ENCODE peak calls at places on chromosomes 1 and 21, in four cellular contexts. One of them, this sample, is unnamed.

GRCh38 chr1:178037510-178038253 is 56.2 kb upstream of the RASAL2 start:
- DNase-seq in WTC11: peak; percentile 85
- DNase-seq in GM12878: no peak
- DNase-seq in HepG2: peak; percentile 67
- DNase-seq in this sample: peak; percentile 67

GRCh38 chr21:39441502-39442475 is 3.8 kb downstream of the LCA5L start:
- DNase-seq in WTC11: peak; percentile 39
- DNase-seq in GM12878: no peak
- DNase-seq in HepG2: peak; percentile 45
- DNase-seq in this sample: peak; percentile 70

GRCh38 chr1:88276158-88276557 is 407.9 kb upstream of the PKN2 start:
- DNase-seq in WTC11: no peak
- DNase-seq in GM12878: no peak
- DNase-seq in HepG2: no peak
- DNase-seq in this sample: no peak

GRCh38 chr1:60149254-60149653 is 75.7 kb upstream of the C1orf87 start:
- DNase-seq in WTC11: no peak
- DNase-seq in GM12878: no peak
- DNase-seq in HepG2: no peak
- DNase-seq in this sample: no peak

GRCh38 chr1:11858968-11859871 is 475 bp upstream of the NPPB start:
- DNase-seq in WTC11: peak; percentile 92
- DNase-seq in GM12878: no peak
- DNase-seq in HepG2: peak; percentile 52
- DNase-seq in this sample: peak; percentile 96

GRCh38 chr1:38891753-38892152 is 10.4 kb upstream of the GJA9 start:
- DNase-seq in WTC11: peak; percentile 59
- DNase-seq in GM12878: no peak
- DNase-seq in HepG2: peak; percentile 61
- DNase-seq in this sample: peak; percentile 66

GRCh38 chr21:26112979-26113378 is 57.6 kb downstream of the APP start:
- DNase-seq in WTC11: no peak
- DNase-seq in GM12878: no peak
- DNase-seq in HepG2: no peak
- DNase-seq in this sample: no peak

GRCh38 chr1:7587726-7588456 is 183.2 kb upstream of the VAMP3 start:
- DNase-seq in WTC11: no peak
- DNase-seq in GM12878: no peak
- DNase-seq in HepG2: no peak
- DNase-seq in this sample: no peak

GRCh38 chr1:201781447-201781846 is 47.5 kb upstream of the IPO9 start:
- DNase-seq in WTC11: no peak
- DNase-seq in GM12878: no peak
- DNase-seq in HepG2: no peak
- DNase-seq in this sample: no peak

GRCh38 chr1:61406467-61406866 is 318.5 kb downstream of the TM2D1 start:
- DNase-seq in WTC11: no peak
- DNase-seq in GM12878: no peak
- DNase-seq in HepG2: no peak
- DNase-seq in this sample: no peak

GRCh38 chr1:174417921-174418320 is 29.8 kb upstream of the GPR52 start:
- DNase-seq in WTC11: no peak
- DNase-seq in GM12878: no peak
- DNase-seq in HepG2: no peak
- DNase-seq in this sample: no peak

GRCh38 chr1:228921473-228921872 is 186.2 kb downstream of the RHOU start:
- DNase-seq in WTC11: no peak
- DNase-seq in GM12878: no peak
- DNase-seq in HepG2: no peak
- DNase-seq in this sample: no peak

GRCh38 chr1:78779831-78780230 is 130.2 kb downstream of the IFI44 start:
- DNase-seq in WTC11: no peak
- DNase-seq in GM12878: no peak
- DNase-seq in HepG2: no peak
- DNase-seq in this sample: no peak

GRCh38 chr1:165137551-165138316 is 218.8 kb downstream of the LMX1A start:
- DNase-seq in WTC11: no peak
- DNase-seq in GM12878: no peak
- DNase-seq in HepG2: peak; percentile 94
- DNase-seq in this sample: no peak

GRCh38 chr1:113871597-113872113 is at the start of gene PTPN22:
- DNase-seq in WTC11: no peak
- DNase-seq in GM12878: peak; percentile 90
- DNase-seq in HepG2: no peak
- DNase-seq in this sample: no peak

GRCh38 chr1:174678657-174679056 is 230.9 kb downstream of the GPR52 start:
- DNase-seq in WTC11: peak; percentile 19
- DNase-seq in GM12878: no peak
- DNase-seq in HepG2: no peak
- DNase-seq in this sample: no peak

GRCh38 chr21:40846057-40846456 is 901 bp downstream of the DSCAM start:
- DNase-seq in WTC11: no peak
- DNase-seq in GM12878: no peak
- DNase-seq in HepG2: no peak
- DNase-seq in this sample: no peak
- TF ChIP-seq NR2C2 in WTC11: no peak
- TF ChIP-seq NR2C2 in GM12878: no peak
- TF ChIP-seq NR2C2 in HepG2: no peak
- TF ChIP-seq NR2C2 in this sample: no peak

GRCh38 chr1:67983867-67984266 is 66.6 kb downstream of the DIRAS3 start:
- DNase-seq in WTC11: no peak
- DNase-seq in GM12878: no peak
- DNase-seq in HepG2: no peak
- DNase-seq in this sample: no peak

GRCh38 chr1:67979532-67979931 is 70.9 kb downstream of the DIRAS3 start:
- DNase-seq in WTC11: no peak
- DNase-seq in GM12878: no peak
- DNase-seq in HepG2: no peak
- DNase-seq in this sample: no peak

GRCh38 chr1:67973061-67973460 is 77.4 kb downstream of the DIRAS3 start:
- DNase-seq in WTC11: no peak
- DNase-seq in GM12878: no peak
- DNase-seq in HepG2: no peak
- DNase-seq in this sample: no peak

GRCh38 chr1:67980028-67980427 is 70.4 kb downstream of the DIRAS3 start:
- DNase-seq in WTC11: no peak
- DNase-seq in GM12878: no peak
- DNase-seq in HepG2: no peak
- DNase-seq in this sample: no peak

DNA sequence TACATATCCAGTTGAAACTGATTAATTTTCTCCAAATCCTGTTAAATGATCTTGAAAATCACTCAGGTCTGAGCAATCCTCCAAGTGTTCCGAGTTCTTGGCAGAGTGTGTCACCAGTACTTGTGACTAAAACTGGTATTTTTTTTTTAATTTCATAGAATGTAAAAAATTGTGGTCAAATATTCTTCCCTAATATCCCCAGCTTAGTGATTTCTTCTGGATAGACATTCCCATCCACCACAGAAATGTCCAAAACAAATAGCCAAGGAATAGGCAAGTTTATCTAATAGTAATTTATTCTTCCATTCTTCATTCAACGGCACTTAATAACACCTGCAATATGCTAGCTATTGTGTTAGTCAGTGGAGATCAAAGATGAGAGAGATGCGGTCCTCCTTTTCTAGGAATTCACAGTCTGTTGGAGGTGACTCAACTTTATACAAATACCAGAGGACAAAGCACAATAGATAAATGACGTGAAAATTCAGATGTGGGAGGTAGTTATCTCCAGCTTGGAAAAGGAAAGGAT is 71.4 kb downstream of the DIRAS3 start:
- DNase-seq in WTC11: no peak
- DNase-seq in GM12878: no peak
- DNase-seq in HepG2: peak; percentile 37
- DNase-seq in this sample: no peak
- TF ChIP-seq NR2C2 in WTC11: no peak
- TF ChIP-seq NR2C2 in GM12878: no peak
- TF ChIP-seq NR2C2 in HepG2: no peak
- TF ChIP-seq NR2C2 in this sample: no peak

DNA sequence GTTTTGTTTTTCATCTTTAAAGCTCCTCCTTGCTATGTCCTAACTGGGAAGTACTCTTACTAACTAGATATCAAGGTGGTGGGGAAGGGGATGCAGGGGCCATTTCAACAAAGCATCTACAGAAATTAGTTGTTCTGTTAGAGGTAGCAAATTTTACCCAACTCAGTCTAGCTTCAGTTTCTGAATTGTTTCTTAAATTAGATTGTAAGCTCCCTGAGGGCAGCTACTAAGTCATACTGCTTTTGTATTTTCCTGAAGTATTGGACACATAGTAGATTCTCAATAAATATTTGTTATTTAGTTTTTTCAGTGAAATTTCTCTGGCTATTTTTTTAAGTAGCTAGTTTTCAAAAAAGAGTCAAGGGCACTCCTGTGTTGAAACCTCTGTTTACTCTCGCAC is 1.8 kb downstream of the UBAP2L start:
- DNase-seq in WTC11: no peak
- DNase-seq in GM12878: no peak
- DNase-seq in HepG2: no peak
- DNase-seq in this sample: no peak
- TF ChIP-seq NR2C2 in WTC11: no peak
- TF ChIP-seq NR2C2 in GM12878: no peak
- TF ChIP-seq NR2C2 in HepG2: no peak
- TF ChIP-seq NR2C2 in this sample: no peak

GRCh38 chr1:1298861-1299685 is 8.7 kb downstream of the ACAP3 start:
- DNase-seq in WTC11: peak; percentile 86
- DNase-seq in GM12878: no peak
- DNase-seq in HepG2: no peak
- DNase-seq in this sample: peak; percentile 41
- TF ChIP-seq NR2C2 in WTC11: no peak
- TF ChIP-seq NR2C2 in GM12878: no peak
- TF ChIP-seq NR2C2 in HepG2: no peak
- TF ChIP-seq NR2C2 in this sample: no peak

DNA sequence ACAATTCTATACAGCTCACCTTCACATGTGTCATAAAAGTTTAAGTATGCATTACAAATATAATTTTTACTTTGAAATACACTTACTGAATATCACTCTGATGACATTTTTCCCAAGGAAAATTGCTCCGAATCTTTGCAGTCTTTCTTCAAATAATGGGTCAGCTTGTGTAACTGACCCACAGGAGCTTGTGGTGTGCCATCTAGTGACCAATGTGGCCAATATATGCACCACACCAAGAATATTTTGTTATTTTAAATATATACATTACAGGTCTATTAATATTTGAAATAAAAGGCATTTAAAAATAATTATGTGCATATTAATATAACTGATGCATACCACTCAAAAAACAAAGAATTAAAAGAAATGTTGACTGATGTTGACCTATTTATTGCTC is 271.4 kb downstream of the TBX15 start:
- DNase-seq in WTC11: no peak
- DNase-seq in GM12878: no peak
- DNase-seq in HepG2: peak; percentile 1
- DNase-seq in this sample: no peak
- TF ChIP-seq NR2C2 in WTC11: no peak
- TF ChIP-seq NR2C2 in GM12878: no peak
- TF ChIP-seq NR2C2 in HepG2: no peak
- TF ChIP-seq NR2C2 in this sample: no peak

DNA sequence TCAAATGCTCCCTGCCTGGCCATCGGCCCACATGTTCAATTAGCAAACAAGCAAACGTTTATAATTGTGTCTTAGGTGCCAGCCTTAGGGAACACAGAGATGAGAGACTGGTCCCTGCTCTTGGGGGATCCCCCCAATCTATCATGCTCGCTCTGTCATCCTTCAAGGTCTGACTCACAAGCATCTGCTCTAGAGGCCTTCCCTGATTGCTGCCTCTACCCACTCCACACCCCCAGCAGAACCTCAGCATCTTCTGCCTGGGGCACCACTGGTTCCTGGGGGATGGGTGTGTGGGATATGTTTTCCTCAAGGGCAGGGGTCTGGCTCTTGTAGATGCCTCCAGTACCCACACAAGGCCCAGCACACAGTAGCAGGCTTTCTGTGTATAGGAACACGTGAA is 2.1 kb upstream of the FGR start:
- DNase-seq in WTC11: no peak
- DNase-seq in GM12878: no peak
- DNase-seq in HepG2: no peak
- DNase-seq in this sample: no peak
- TF ChIP-seq NR2C2 in WTC11: no peak
- TF ChIP-seq NR2C2 in GM12878: no peak
- TF ChIP-seq NR2C2 in HepG2: no peak
- TF ChIP-seq NR2C2 in this sample: no peak

GRCh38 chr21:33734326-33734725 is 92.0 kb downstream of the ITSN1 start:
- DNase-seq in WTC11: no peak
- DNase-seq in GM12878: no peak
- DNase-seq in HepG2: no peak
- DNase-seq in this sample: no peak

GRCh38 chr21:33734818-33735217 is 92.5 kb downstream of the ITSN1 start:
- DNase-seq in WTC11: no peak
- DNase-seq in GM12878: no peak
- DNase-seq in HepG2: no peak
- DNase-seq in this sample: no peak

GRCh38 chr21:33732038-33732437 is 89.7 kb downstream of the ITSN1 start:
- DNase-seq in WTC11: no peak
- DNase-seq in GM12878: no peak
- DNase-seq in HepG2: no peak
- DNase-seq in this sample: no peak

GRCh38 chr21:33729631-33730030 is 87.3 kb downstream of the ITSN1 start:
- DNase-seq in WTC11: no peak
- DNase-seq in GM12878: no peak
- DNase-seq in HepG2: no peak
- DNase-seq in this sample: no peak

GRCh38 chr21:33731447-33731846 is 89.1 kb downstream of the ITSN1 start:
- DNase-seq in WTC11: no peak
- DNase-seq in GM12878: no peak
- DNase-seq in HepG2: no peak
- DNase-seq in this sample: no peak
- TF ChIP-seq NR2C2 in WTC11: no peak
- TF ChIP-seq NR2C2 in GM12878: no peak
- TF ChIP-seq NR2C2 in HepG2: no peak
- TF ChIP-seq NR2C2 in this sample: no peak

DNA sequence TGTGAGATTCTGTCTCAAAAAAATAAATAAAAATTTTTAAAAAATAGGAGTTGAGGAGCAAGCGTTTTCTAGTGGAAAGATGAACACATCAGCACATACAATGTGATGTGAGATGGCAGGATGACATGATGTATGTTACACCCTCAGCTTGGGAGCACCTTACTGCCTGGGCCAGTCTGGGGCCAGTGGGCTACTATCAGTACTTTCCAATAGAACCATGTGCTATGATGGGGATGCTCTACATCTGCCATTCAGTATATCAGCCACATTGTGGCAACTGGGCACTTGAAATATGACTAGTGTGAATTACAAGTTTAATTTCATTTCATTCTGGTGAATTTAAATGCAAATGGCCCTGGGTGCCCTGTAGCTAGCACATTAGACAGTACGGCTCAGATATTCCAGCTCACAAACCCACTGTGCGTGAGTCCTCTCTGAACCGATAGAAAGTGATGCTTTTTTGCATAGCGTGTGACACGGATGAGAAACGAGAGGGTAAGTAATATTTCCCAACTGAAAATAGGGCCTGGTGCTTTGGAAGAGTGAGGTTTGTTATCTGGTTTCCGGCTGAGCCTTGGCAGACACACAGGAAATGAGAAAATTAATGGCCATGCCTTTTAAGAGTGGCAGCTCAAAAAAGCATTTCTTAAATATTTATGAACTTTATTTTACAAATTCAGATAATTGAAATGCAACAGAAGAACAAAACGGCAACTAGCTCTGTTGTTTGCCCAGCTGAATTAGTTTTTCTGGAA is 155.8 kb downstream of the PGBD5 start:
- DNase-seq in WTC11: no peak
- DNase-seq in GM12878: peak; percentile 23
- DNase-seq in HepG2: no peak
- DNase-seq in this sample: no peak
- TF ChIP-seq NR2C2 in WTC11: no peak
- TF ChIP-seq NR2C2 in GM12878: no peak
- TF ChIP-seq NR2C2 in HepG2: no peak
- TF ChIP-seq NR2C2 in this sample: no peak

This sample was measured in K562.